ENCODE peak calls at places on chromosomes 13 and 19, in eight cellular contexts. M is right lobe of liver, K is foreskin fibroblast, Z is GM10248, V is fibroblast of pulmonary artery, J is pancreas, W is AG09309, R is heart left ventricle. S is an unnamed sample.

GRCh38 chr13:73224708-73225107 is 165.9 kb downstream of the KLF5 start:
- DNase-seq in V (peak), K (no peak), R (no peak), J (no peak), W (peak), Z (no peak), M (no peak), S (peak)

GRCh38 chr19:45638930-45639729 is at the start of gene EML2:
- DNase-seq in M (peak), W (no peak), Z (peak), J (peak), R (peak), V (no peak), K (peak), S (no peak)

GRCh38 chr19:49782515-49782914 is 15.7 kb downstream of the AP2A1 start:
- DNase-seq in V (no peak), M (no peak), R (no peak), J (no peak), Z (no peak), W (no peak), K (no peak), S (no peak)

GRCh38 chr13:47908200-47908902 is 92.7 kb downstream of the SUCLA2 start:
- DNase-seq in Z (no peak), R (no peak), M (no peak), W (no peak), J (no peak), K (peak), V (peak), S (no peak)

GRCh38 chr19:50204811-50205675 is 1.6 kb downstream of the MYH14 start:
- DNase-seq in V (no peak), M (peak), R (peak), Z (no peak), K (no peak), W (no peak), J (peak), S (no peak)

GRCh38 chr13:28545583-28546333 is 50.8 kb upstream of the FLT1 start:
- DNase-seq in M (no peak), W (no peak), Z (no peak), R (no peak), V (no peak), J (no peak), K (no peak), S (no peak)

GRCh38 chr19:49425178-49425577 is at the start of gene GFY:
- DNase-seq in V (no peak), J (no peak), Z (no peak), K (no peak), R (no peak), W (no peak), M (no peak), S (no peak)

GRCh38 chr13:112056284-112056727 is 10.6 kb upstream of the SOX1 start:
- DNase-seq in K (no peak), M (no peak), Z (no peak), J (no peak), V (no peak), R (no peak), W (no peak), S (no peak)

GRCh38 chr19:36213793-36214387 is 575 bp downstream of the ZNF565 start:
- DNase-seq in Z (no peak), M (no peak), V (peak), R (peak), W (peak), K (no peak), J (peak), S (peak)

GRCh38 chr19:49614096-49614857 is 23.3 kb downstream of the PRR12 start:
- DNase-seq in V (peak), R (no peak), J (no peak), Z (no peak), W (no peak), M (no peak), K (peak), S (peak)

GRCh38 chr13:91017031-91017668 is 330.3 kb upstream of the MIR17HG start:
- DNase-seq in W (no peak), M (no peak), Z (peak), J (no peak), K (peak), V (peak), R (no peak), S (peak)

GRCh38 chr13:96181886-96182285 is 92.0 kb downstream of the HS6ST3 start:
- DNase-seq in J (no peak), W (no peak), V (no peak), K (peak), Z (no peak), R (no peak), M (no peak), S (no peak)

GRCh38 chr13:34772206-34772605 is 169.9 kb upstream of the NBEA start:
- DNase-seq in W (no peak), V (no peak), K (no peak), Z (no peak), J (no peak), R (no peak), M (no peak), S (no peak)

GRCh38 chr13:70932511-70932910 is 824.3 kb upstream of the KLHL1 start:
- DNase-seq in V (no peak), R (no peak), W (no peak), J (no peak), Z (no peak), M (no peak), K (no peak), S (no peak)

GRCh38 chr13:77507931-77508776 is 27.4 kb upstream of the SCEL start:
- DNase-seq in Z (no peak), V (peak), R (no peak), J (no peak), K (peak), M (no peak), W (peak), S (peak)

GRCh38 chr13:41694902-41695301 is 237.6 kb downstream of the RGCC start:
- DNase-seq in M (peak), R (peak), W (peak), J (no peak), Z (peak), V (peak), K (peak), S (peak)

GRCh38 chr13:39499580-39499979 is 103.4 kb downstream of the LHFPL6 start:
- DNase-seq in J (no peak), R (no peak), K (no peak), V (no peak), M (no peak), W (no peak), Z (no peak), S (no peak)

GRCh38 chr19:3573162-3573857 is 566 bp downstream of the HMG20B start:
- DNase-seq in J (peak), M (peak), K (peak), W (no peak), R (peak), Z (no peak), V (no peak), S (no peak)

GRCh38 chr19:18470153-18470552 is 32.2 kb upstream of the ISYNA1 start:
- DNase-seq in K (peak), V (no peak), J (no peak), R (no peak), M (no peak), Z (peak), W (no peak), S (no peak)

GRCh38 chr13:30165791-30166190 is 141.6 kb downstream of the KATNAL1 start:
- DNase-seq in J (no peak), W (peak), Z (no peak), M (no peak), R (no peak), K (no peak), V (peak), S (no peak)

GRCh38 chr19:16795731-16796130 is 33.5 kb upstream of the SIN3B start:
- DNase-seq in W (no peak), J (no peak), R (no peak), M (no peak), Z (no peak), K (no peak), V (no peak), S (no peak)

GRCh38 chr13:28699246-28699645 is 19.5 kb downstream of the SLC46A3 start:
- DNase-seq in K (no peak), M (no peak), W (no peak), R (no peak), J (no peak), V (no peak), Z (no peak), S (no peak)

GRCh38 chr19:15911599-15912237 is 13.8 kb upstream of the CYP4F2 start:
- DNase-seq in J (peak), R (no peak), M (no peak), V (no peak), W (no peak), K (no peak), Z (no peak), S (no peak)

GRCh38 chr19:47443331-47443730 is 24.0 kb upstream of the MEIS3 start:
- DNase-seq in J (no peak), K (no peak), M (no peak), R (no peak), W (no peak), Z (no peak), V (no peak), S (no peak)

GRCh38 chr19:4256563-4256962 is 9.7 kb downstream of the YJU2 start:
- DNase-seq in V (no peak), J (no peak), M (no peak), Z (no peak), R (no peak), W (no peak), K (no peak), S (no peak)

GRCh38 chr13:29118471-29118870 is 298.3 kb downstream of the MTUS2 start:
- DNase-seq in Z (no peak), R (no peak), M (no peak), J (no peak), K (no peak), W (no peak), V (no peak), S (no peak)

GRCh38 chr13:44112700-44113329 is 233.1 kb downstream of the LACC1 start:
- DNase-seq in K (no peak), V (no peak), Z (no peak), M (no peak), R (no peak), J (no peak), W (no peak), S (no peak)

GRCh38 chr13:20378721-20379120 is 146.6 kb upstream of the GJB6 start:
- DNase-seq in M (no peak), K (no peak), W (no peak), J (no peak), V (no peak), R (no peak), Z (no peak), S (no peak)

GRCh38 chr19:51742736-51743288 is 8.9 kb downstream of the FPR1 start:
- DNase-seq in Z (no peak), K (no peak), V (no peak), R (no peak), J (no peak), M (no peak), W (peak), S (peak)

DNA sequence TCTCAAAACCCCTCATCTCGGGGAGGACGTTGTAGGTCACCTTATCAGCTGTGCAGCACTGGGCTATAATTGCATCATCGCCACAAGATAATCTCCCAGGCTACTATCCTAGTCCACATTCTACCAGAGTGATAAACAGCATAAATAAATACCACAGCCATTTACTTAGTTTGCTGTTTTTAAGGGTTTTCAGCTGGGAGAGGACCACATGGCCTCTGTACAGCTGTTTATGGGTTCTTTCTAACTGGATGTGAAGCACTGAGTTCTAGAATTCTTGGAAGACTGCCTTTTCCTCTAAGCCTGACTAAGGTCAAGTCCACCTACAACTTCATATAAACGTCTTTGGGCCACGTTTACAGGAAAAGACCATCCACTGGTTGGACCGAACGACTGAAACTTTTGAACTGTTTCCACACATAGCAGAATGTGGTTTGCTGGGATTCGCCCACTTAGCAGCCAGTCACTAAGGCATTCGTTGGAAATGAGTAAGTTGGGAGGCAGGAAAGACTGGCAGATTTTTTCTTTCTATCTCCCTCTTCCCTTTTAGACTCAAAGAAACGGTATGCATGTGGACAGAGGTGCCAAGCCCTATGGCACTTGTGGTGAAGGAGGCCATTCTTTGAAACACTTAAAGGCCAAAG is 752.5 kb upstream of the SGCG start:
- DNase-seq in K (no peak), Z (no peak), W (no peak), V (peak), J (no peak), M (no peak), R (peak), S (no peak)
- TF ChIP-seq CTCF in K (no peak), Z (no peak), W (no peak), V (no peak), J (no peak), M (no peak), R (no peak), S (no peak)

GRCh38 chr13:33312150-33312908 is 26.8 kb upstream of the STARD13 start:
- DNase-seq in V (peak), M (no peak), R (no peak), Z (no peak), J (no peak), W (no peak), K (peak), S (peak)
- TF ChIP-seq CTCF in V (peak), M (peak), R (peak), Z (peak), J (no peak), W (peak), K (peak), S (peak)

DNA sequence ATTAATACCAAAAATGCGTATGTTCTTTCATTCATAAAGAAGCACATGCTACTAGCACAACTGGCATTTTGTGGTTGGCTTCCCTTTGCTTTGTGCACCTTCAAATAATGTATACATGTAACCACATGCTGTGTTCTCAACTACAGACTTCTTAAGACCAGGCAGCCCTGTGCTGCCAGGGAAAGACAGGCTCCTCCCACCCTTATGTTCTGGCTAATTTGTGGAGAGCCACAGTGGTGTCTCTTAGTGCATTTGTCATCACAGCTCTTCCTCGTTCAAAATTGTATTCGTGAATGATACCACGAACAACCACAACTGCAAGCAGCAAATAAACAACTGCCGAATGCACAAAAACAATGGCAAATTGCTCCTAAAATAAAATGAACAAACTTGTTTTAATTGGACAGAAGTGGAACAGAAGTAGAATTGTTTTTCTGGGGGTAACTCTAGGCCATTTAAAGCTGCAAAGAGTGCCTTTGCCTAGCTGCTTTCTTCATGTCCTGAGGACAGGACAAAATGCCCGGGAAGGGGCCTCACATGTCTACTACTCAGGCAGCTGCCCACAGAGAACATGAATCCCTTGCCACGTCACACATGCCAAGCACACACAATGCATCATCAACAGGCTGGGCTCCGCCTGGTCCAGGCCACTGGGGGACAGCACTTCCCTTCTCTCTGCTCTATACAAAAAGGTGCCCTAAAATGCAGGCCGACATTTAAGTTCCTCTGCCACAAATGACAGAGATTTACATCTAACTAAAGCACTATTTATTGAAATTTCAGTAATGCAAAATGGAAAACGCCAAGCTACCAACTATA is 21.7 kb downstream of the IRS2 start:
- DNase-seq in V (no peak), Z (no peak), M (no peak), R (no peak), W (no peak), J (no peak), K (peak), S (peak)
- TF ChIP-seq CTCF in V (no peak), Z (no peak), M (no peak), R (no peak), W (no peak), J (no peak), K (peak), S (peak)

GRCh38 chr19:9848060-9848459 is 12.9 kb downstream of the PIN1 start:
- DNase-seq in J (no peak), R (no peak), K (no peak), V (no peak), W (no peak), M (no peak), Z (no peak), S (no peak)
- TF ChIP-seq CTCF in J (no peak), R (no peak), K (peak), V (peak), W (peak), M (peak), Z (peak), S (peak)